ENCODE peak calls at places on chromosome 18, in ten cellular contexts. B is adrenal gland, R is right lobe of liver, I is fibroblast of lung, H is prostate gland, K is NB4, D is lower lobe of right lung, L is coronary artery, Q is neuronal stem cell, N is spleen. W is an unnamed sample.

GRCh38 chr18:43531438-43531837 is 254.1 kb upstream of the SYT4 start:
- DNase-seq in B (no peak), R (no peak), I (no peak), H (no peak), K (no peak), D (no peak), L (no peak), Q (no peak), N (no peak), W (no peak)

GRCh38 chr18:65567372-65567771 is 183.4 kb upstream of the CDH7 start:
- DNase-seq in B (no peak), R (no peak), I (no peak), H (no peak), K (peak), D (no peak), L (no peak), Q (no peak), N (no peak), W (no peak)

GRCh38 chr18:79382681-79383387 is 12.9 kb upstream of the NFATC1 start:
- DNase-seq in B (no peak), R (peak), I (no peak), H (no peak), K (no peak), D (no peak), L (peak), Q (no peak), N (peak), W (no peak)

GRCh38 chr18:50128506-50129271 is 66.3 kb downstream of the MYO5B start:
- DNase-seq in B (no peak), R (peak), I (no peak), H (peak), K (no peak), D (no peak), L (no peak), Q (no peak), N (no peak), W (no peak)

GRCh38 chr18:65587491-65587890 is 163.3 kb upstream of the CDH7 start:
- DNase-seq in B (no peak), R (no peak), I (no peak), H (no peak), K (no peak), D (no peak), L (no peak), Q (no peak), N (no peak), W (no peak)

GRCh38 chr18:75319905-75320304 is 107.6 kb downstream of the SMIM21 start:
- DNase-seq in B (no peak), R (no peak), I (no peak), H (no peak), K (no peak), D (no peak), L (no peak), Q (no peak), N (no peak), W (no peak)

GRCh38 chr18:3186678-3187658 is 32.8 kb downstream of the MYOM1 start:
- DNase-seq in B (no peak), R (no peak), I (peak), H (no peak), K (no peak), D (no peak), L (no peak), Q (no peak), N (no peak), W (peak)

GRCh38 chr18:2846638-2847340 is at the start of gene EMILIN2:
- DNase-seq in B (peak), R (peak), I (peak), H (peak), K (peak), D (peak), L (peak), Q (peak), N (peak), W (peak)

GRCh38 chr18:34548120-34548972 is 161.8 kb upstream of the DTNA start:
- DNase-seq in B (no peak), R (no peak), I (no peak), H (no peak), K (no peak), D (no peak), L (no peak), Q (no peak), N (no peak), W (no peak)

GRCh38 chr18:73787316-73787715 is 360.3 kb downstream of the FBXO15 start:
- DNase-seq in B (no peak), R (no peak), I (no peak), H (no peak), K (no peak), D (no peak), L (no peak), Q (no peak), N (no peak), W (no peak)

GRCh38 chr18:72868666-72869661 is 1.2 kb upstream of the NETO1 start:
- DNase-seq in B (no peak), R (no peak), I (no peak), H (no peak), K (no peak), D (no peak), L (no peak), Q (peak), N (peak), W (no peak)

GRCh38 chr18:34514238-34514637 is 195.9 kb upstream of the DTNA start:
- DNase-seq in B (no peak), R (no peak), I (no peak), H (no peak), K (no peak), D (no peak), L (no peak), Q (no peak), N (no peak), W (no peak)

GRCh38 chr18:67600781-67601180 is 84.3 kb upstream of the DSEL start:
- DNase-seq in B (no peak), R (no peak), I (peak), H (no peak), K (no peak), D (no peak), L (no peak), Q (no peak), N (no peak), W (no peak)

GRCh38 chr18:79940126-79940813 is 11.2 kb downstream of the SLC66A2 start:
- DNase-seq in B (no peak), R (peak), I (no peak), H (no peak), K (no peak), D (peak), L (peak), Q (no peak), N (no peak), W (no peak)

GRCh38 chr18:48643262-48643661 is 104.4 kb downstream of the CTIF start:
- DNase-seq in B (no peak), R (no peak), I (no peak), H (no peak), K (no peak), D (no peak), L (no peak), Q (no peak), N (no peak), W (peak)

GRCh38 chr18:35477497-35477896 is 20.3 kb downstream of the INO80C start:
- DNase-seq in B (no peak), R (no peak), I (no peak), H (no peak), K (peak), D (no peak), L (no peak), Q (no peak), N (no peak), W (no peak)

GRCh38 chr18:49561377-49562193 is at the start of gene LIPG:
- DNase-seq in B (peak), R (peak), I (peak), H (peak), K (peak), D (peak), L (no peak), Q (peak), N (no peak), W (no peak)

GRCh38 chr18:25326231-25327042 is 25.5 kb downstream of the ZNF521 start:
- DNase-seq in B (no peak), R (no peak), I (peak), H (no peak), K (no peak), D (no peak), L (no peak), Q (no peak), N (no peak), W (no peak)

GRCh38 chr18:23963443-23964185 is 50.9 kb upstream of the TTC39C start:
- DNase-seq in B (no peak), R (no peak), I (peak), H (no peak), K (no peak), D (no peak), L (no peak), Q (no peak), N (no peak), W (no peak)

GRCh38 chr18:49562481-49563129 is 748 bp downstream of the LIPG start:
- DNase-seq in B (no peak), R (no peak), I (no peak), H (no peak), K (no peak), D (no peak), L (no peak), Q (no peak), N (no peak), W (no peak)

GRCh38 chr18:73594749-73595148 is 552.9 kb downstream of the FBXO15 start:
- DNase-seq in B (no peak), R (no peak), I (peak), H (no peak), K (no peak), D (no peak), L (no peak), Q (no peak), N (no peak), W (no peak)

GRCh38 chr18:51988277-51988676 is 351.7 kb upstream of the DCC start:
- DNase-seq in B (no peak), R (no peak), I (no peak), H (no peak), K (no peak), D (no peak), L (no peak), Q (peak), N (no peak), W (no peak)

GRCh38 chr18:60066576-60066975 is 166.8 kb downstream of the PMAIP1 start:
- DNase-seq in B (no peak), R (no peak), I (no peak), H (no peak), K (no peak), D (no peak), L (no peak), Q (no peak), N (no peak), W (no peak)
- H3K4me3 ChIP-seq in B (no peak), R (no peak), I (no peak), H (no peak), K (no peak), D (no peak), L (no peak), Q (no peak), N (no peak), W (no peak)

DNA sequence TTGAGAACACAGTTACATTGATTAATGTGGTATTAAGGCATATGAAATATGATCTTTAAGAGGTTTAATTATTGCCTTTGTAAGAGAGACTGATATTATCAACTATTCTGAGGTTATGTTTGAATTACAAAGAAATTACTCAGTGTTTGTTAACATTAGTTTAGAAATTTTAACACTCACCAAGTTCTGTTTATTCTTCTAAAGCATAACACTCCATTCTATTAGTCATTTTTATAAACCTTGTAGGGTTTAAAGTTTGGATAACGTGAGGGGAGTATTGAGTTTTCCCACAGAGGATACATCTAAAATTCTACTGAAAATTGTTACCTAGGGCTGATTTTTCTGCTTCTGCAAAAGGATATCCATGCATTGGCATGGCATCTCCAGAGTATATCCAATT is 7.7 kb downstream of the CCDC178 start:
- DNase-seq in B (no peak), R (no peak), I (peak), H (no peak), K (no peak), D (no peak), L (no peak), Q (no peak), N (no peak), W (no peak)
- H3K4me3 ChIP-seq in B (no peak), R (no peak), I (no peak), H (no peak), K (no peak), D (no peak), L (no peak), Q (no peak), N (no peak), W (no peak)

GRCh38 chr18:13241893-13242175 is 23.3 kb downstream of the LDLRAD4 start:
- DNase-seq in B (no peak), R (peak), I (no peak), H (no peak), K (no peak), D (no peak), L (peak), Q (no peak), N (peak), W (no peak)
- H3K4me3 ChIP-seq in B (no peak), R (no peak), I (no peak), H (no peak), K (no peak), D (no peak), L (no peak), Q (no peak), N (no peak), W (no peak)

GRCh38 chr18:22816266-22817176 is 116.6 kb upstream of the RBBP8 start:
- DNase-seq in B (no peak), R (no peak), I (no peak), H (no peak), K (no peak), D (no peak), L (no peak), Q (no peak), N (no peak), W (no peak)
- H3K4me3 ChIP-seq in B (no peak), R (no peak), I (no peak), H (no peak), K (no peak), D (no peak), L (no peak), Q (no peak), N (no peak), W (no peak)

DNA sequence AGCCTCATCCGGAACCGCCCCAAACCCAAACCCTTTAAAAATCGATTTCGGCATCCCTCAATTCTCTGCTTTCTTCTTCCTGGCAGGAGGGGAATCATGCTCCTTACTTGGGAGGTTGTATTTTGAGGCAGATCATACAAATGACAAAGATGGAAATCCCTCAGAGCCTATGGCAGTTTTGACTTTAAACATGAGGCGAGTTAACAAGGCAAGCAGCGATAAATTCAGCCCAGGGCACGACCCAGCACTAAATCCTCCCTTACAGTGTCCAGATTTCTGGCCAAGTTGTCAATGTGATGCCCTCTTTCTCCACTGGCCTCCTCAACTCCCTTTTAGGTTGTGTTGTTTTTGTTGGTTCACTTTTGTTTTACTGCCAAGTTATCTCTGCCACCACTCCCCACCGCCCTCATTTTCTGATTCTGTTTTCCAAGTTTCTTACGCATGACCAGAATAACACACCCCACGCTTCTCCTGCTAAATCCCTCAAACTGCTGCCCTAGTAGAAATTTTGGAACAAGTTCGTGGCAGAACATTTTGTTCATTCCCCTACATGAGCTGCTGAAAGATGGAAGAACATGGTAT is 68.3 kb downstream of the CTAGE1 start:
- DNase-seq in B (no peak), R (no peak), I (peak), H (no peak), K (no peak), D (no peak), L (no peak), Q (no peak), N (no peak), W (no peak)
- H3K4me3 ChIP-seq in B (no peak), R (peak), I (peak), H (no peak), K (no peak), D (peak), L (peak), Q (no peak), N (peak), W (no peak)

GRCh38 chr18:55699233-55699765 is 111.3 kb upstream of the TCF4 start:
- DNase-seq in B (no peak), R (no peak), I (no peak), H (no peak), K (no peak), D (no peak), L (no peak), Q (no peak), N (no peak), W (no peak)
- H3K4me3 ChIP-seq in B (no peak), R (no peak), I (no peak), H (no peak), K (no peak), D (no peak), L (no peak), Q (no peak), N (no peak), W (no peak)

W was measured in Karpas-422.